ENCODE peak calls at places on chromosomes 7 and 10, in eight cellular contexts. One of them, this sample, is unnamed. For H3K4me1, the result is how much of the 10 kb centered on the place peaks cover.

GRCh38 chr10:114239994-114240345 is 916 bp downstream of the VWA2 start:
- DNase-seq in heart right ventricle: no peak
- DNase-seq in lower lobe of right lung: no peak
- DNase-seq in right lobe of liver: no peak
- DNase-seq in effector memory CD4-positive, alpha-beta T cell: no peak
- DNase-seq in MM.1S: no peak
- DNase-seq in IMR-90: no peak
- DNase-seq in iPS DF 6.9: no peak
- DNase-seq in this sample: no peak

GRCh38 chr10:11689945-11690736 is 52.0 kb upstream of the ECHDC3 start:
- DNase-seq in IMR-90: no peak
- DNase-seq in MM.1S: no peak
- DNase-seq in right lobe of liver: no peak
- DNase-seq in lower lobe of right lung: no peak
- DNase-seq in effector memory CD4-positive, alpha-beta T cell: no peak
- DNase-seq in heart right ventricle: no peak
- DNase-seq in iPS DF 6.9: no peak
- DNase-seq in this sample: no peak

GRCh38 chr10:73731588-73732375 is 12.4 kb upstream of the SEC24C start:
- DNase-seq in MM.1S: no peak
- DNase-seq in lower lobe of right lung: no peak
- DNase-seq in iPS DF 6.9: no peak
- DNase-seq in IMR-90: no peak
- DNase-seq in right lobe of liver: no peak
- DNase-seq in effector memory CD4-positive, alpha-beta T cell: no peak
- DNase-seq in heart right ventricle: no peak
- DNase-seq in this sample: no peak

GRCh38 chr7:35253680-35254495 is at the start of gene TBX20:
- DNase-seq in IMR-90: peak
- DNase-seq in lower lobe of right lung: peak
- DNase-seq in iPS DF 6.9: no peak
- DNase-seq in effector memory CD4-positive, alpha-beta T cell: no peak
- DNase-seq in MM.1S: no peak
- DNase-seq in heart right ventricle: peak
- DNase-seq in right lobe of liver: peak
- DNase-seq in this sample: no peak

GRCh38 chr7:98802088-98802780 is 67.6 kb downstream of the TMEM130 start:
- DNase-seq in iPS DF 6.9: no peak
- DNase-seq in IMR-90: peak
- DNase-seq in heart right ventricle: peak
- DNase-seq in right lobe of liver: no peak
- DNase-seq in MM.1S: peak
- DNase-seq in lower lobe of right lung: no peak
- DNase-seq in effector memory CD4-positive, alpha-beta T cell: no peak
- DNase-seq in this sample: no peak

GRCh38 chr7:1354661-1355567 is 104.4 kb downstream of the MICALL2 start:
- DNase-seq in heart right ventricle: no peak
- DNase-seq in effector memory CD4-positive, alpha-beta T cell: no peak
- DNase-seq in iPS DF 6.9: no peak
- DNase-seq in IMR-90: no peak
- DNase-seq in right lobe of liver: peak
- DNase-seq in MM.1S: no peak
- DNase-seq in lower lobe of right lung: peak
- DNase-seq in this sample: peak

GRCh38 chr7:38502289-38502688 is 128.9 kb downstream of the AMPH start:
- DNase-seq in effector memory CD4-positive, alpha-beta T cell: no peak
- DNase-seq in iPS DF 6.9: no peak
- DNase-seq in IMR-90: no peak
- DNase-seq in lower lobe of right lung: no peak
- DNase-seq in heart right ventricle: no peak
- DNase-seq in MM.1S: no peak
- DNase-seq in right lobe of liver: no peak
- DNase-seq in this sample: no peak

GRCh38 chr10:6009159-6009558 is 31.8 kb upstream of the IL15RA start:
- DNase-seq in iPS DF 6.9: no peak
- DNase-seq in IMR-90: peak
- DNase-seq in MM.1S: no peak
- DNase-seq in effector memory CD4-positive, alpha-beta T cell: no peak
- DNase-seq in right lobe of liver: no peak
- DNase-seq in lower lobe of right lung: no peak
- DNase-seq in heart right ventricle: no peak
- DNase-seq in this sample: no peak

GRCh38 chr10:58017719-58018367 is 249.9 kb downstream of the IPMK start:
- DNase-seq in right lobe of liver: no peak
- DNase-seq in effector memory CD4-positive, alpha-beta T cell: no peak
- DNase-seq in iPS DF 6.9: no peak
- DNase-seq in lower lobe of right lung: no peak
- DNase-seq in heart right ventricle: no peak
- DNase-seq in MM.1S: no peak
- DNase-seq in IMR-90: peak
- DNase-seq in this sample: no peak

GRCh38 chr7:29285451-29285807 is 90.9 kb downstream of the CHN2 start:
- DNase-seq in IMR-90: peak
- DNase-seq in right lobe of liver: no peak
- DNase-seq in lower lobe of right lung: no peak
- DNase-seq in iPS DF 6.9: no peak
- DNase-seq in heart right ventricle: no peak
- DNase-seq in effector memory CD4-positive, alpha-beta T cell: no peak
- DNase-seq in MM.1S: no peak
- DNase-seq in this sample: peak

GRCh38 chr7:77258014-77258413 is 58.4 kb upstream of the FGL2 start:
- DNase-seq in lower lobe of right lung: no peak
- DNase-seq in MM.1S: no peak
- DNase-seq in right lobe of liver: no peak
- DNase-seq in IMR-90: peak
- DNase-seq in iPS DF 6.9: no peak
- DNase-seq in effector memory CD4-positive, alpha-beta T cell: no peak
- DNase-seq in heart right ventricle: no peak
- DNase-seq in this sample: no peak

GRCh38 chr7:55052726-55053431 is 34.1 kb downstream of the EGFR start:
- DNase-seq in MM.1S: no peak
- DNase-seq in IMR-90: peak
- DNase-seq in right lobe of liver: no peak
- DNase-seq in effector memory CD4-positive, alpha-beta T cell: no peak
- DNase-seq in iPS DF 6.9: no peak
- DNase-seq in heart right ventricle: no peak
- DNase-seq in lower lobe of right lung: no peak
- DNase-seq in this sample: no peak
- H3K4me1 ChIP-seq in MM.1S: under half
- H3K4me1 ChIP-seq in IMR-90: half or more
- H3K4me1 ChIP-seq in right lobe of liver: under half
- H3K4me1 ChIP-seq in effector memory CD4-positive, alpha-beta T cell: under half
- H3K4me1 ChIP-seq in iPS DF 6.9: under half
- H3K4me1 ChIP-seq in heart right ventricle: under half
- H3K4me1 ChIP-seq in lower lobe of right lung: under half
- H3K4me1 ChIP-seq in this sample: under half

DNA sequence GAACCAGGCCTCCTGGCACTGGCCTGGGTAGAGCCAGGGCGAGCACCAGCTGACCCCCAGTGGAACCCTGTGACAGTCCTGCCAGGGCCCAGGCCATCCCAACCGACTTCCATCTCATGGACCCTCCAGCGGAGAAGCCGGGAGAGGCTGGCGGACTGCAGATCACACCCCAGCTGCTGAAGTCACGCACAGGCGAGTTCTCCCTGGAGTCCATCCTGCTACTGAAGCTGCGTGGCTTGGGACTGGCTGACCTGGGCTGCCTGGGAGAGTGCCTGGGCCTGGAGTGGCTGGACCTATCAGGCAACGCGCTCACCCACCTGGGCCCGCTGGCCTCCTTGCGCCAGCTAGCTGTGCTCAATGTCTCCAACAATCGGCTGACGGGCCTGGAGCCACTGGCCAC is 4.7 kb downstream of the RARRES2 start:
- DNase-seq in MM.1S: no peak
- DNase-seq in iPS DF 6.9: no peak
- DNase-seq in effector memory CD4-positive, alpha-beta T cell: no peak
- DNase-seq in right lobe of liver: no peak
- DNase-seq in IMR-90: no peak
- DNase-seq in lower lobe of right lung: no peak
- DNase-seq in heart right ventricle: no peak
- DNase-seq in this sample: no peak
- H3K4me1 ChIP-seq in MM.1S: under half
- H3K4me1 ChIP-seq in iPS DF 6.9: under half
- H3K4me1 ChIP-seq in effector memory CD4-positive, alpha-beta T cell: under half
- H3K4me1 ChIP-seq in right lobe of liver: under half
- H3K4me1 ChIP-seq in IMR-90: under half
- H3K4me1 ChIP-seq in lower lobe of right lung: under half
- H3K4me1 ChIP-seq in heart right ventricle: under half
- H3K4me1 ChIP-seq in this sample: under half

GRCh38 chr7:26155531-26156375 is 3.8 kb downstream of the NFE2L3 start:
- DNase-seq in iPS DF 6.9: no peak
- DNase-seq in heart right ventricle: no peak
- DNase-seq in lower lobe of right lung: no peak
- DNase-seq in right lobe of liver: no peak
- DNase-seq in IMR-90: peak
- DNase-seq in effector memory CD4-positive, alpha-beta T cell: no peak
- DNase-seq in MM.1S: no peak
- DNase-seq in this sample: no peak

GRCh38 chr7:26159243-26159642 is 7.2 kb downstream of the NFE2L3 start:
- DNase-seq in right lobe of liver: no peak
- DNase-seq in lower lobe of right lung: no peak
- DNase-seq in iPS DF 6.9: no peak
- DNase-seq in heart right ventricle: no peak
- DNase-seq in IMR-90: no peak
- DNase-seq in MM.1S: no peak
- DNase-seq in effector memory CD4-positive, alpha-beta T cell: no peak
- DNase-seq in this sample: no peak

GRCh38 chr7:26153823-26154783 is 2.1 kb downstream of the NFE2L3 start:
- DNase-seq in heart right ventricle: no peak
- DNase-seq in MM.1S: peak
- DNase-seq in lower lobe of right lung: no peak
- DNase-seq in right lobe of liver: no peak
- DNase-seq in iPS DF 6.9: peak
- DNase-seq in IMR-90: peak
- DNase-seq in effector memory CD4-positive, alpha-beta T cell: peak
- DNase-seq in this sample: no peak

GRCh38 chr7:26157520-26158105 is 5.6 kb downstream of the NFE2L3 start:
- DNase-seq in IMR-90: no peak
- DNase-seq in heart right ventricle: no peak
- DNase-seq in MM.1S: no peak
- DNase-seq in lower lobe of right lung: no peak
- DNase-seq in iPS DF 6.9: no peak
- DNase-seq in effector memory CD4-positive, alpha-beta T cell: no peak
- DNase-seq in right lobe of liver: no peak
- DNase-seq in this sample: no peak

DNA sequence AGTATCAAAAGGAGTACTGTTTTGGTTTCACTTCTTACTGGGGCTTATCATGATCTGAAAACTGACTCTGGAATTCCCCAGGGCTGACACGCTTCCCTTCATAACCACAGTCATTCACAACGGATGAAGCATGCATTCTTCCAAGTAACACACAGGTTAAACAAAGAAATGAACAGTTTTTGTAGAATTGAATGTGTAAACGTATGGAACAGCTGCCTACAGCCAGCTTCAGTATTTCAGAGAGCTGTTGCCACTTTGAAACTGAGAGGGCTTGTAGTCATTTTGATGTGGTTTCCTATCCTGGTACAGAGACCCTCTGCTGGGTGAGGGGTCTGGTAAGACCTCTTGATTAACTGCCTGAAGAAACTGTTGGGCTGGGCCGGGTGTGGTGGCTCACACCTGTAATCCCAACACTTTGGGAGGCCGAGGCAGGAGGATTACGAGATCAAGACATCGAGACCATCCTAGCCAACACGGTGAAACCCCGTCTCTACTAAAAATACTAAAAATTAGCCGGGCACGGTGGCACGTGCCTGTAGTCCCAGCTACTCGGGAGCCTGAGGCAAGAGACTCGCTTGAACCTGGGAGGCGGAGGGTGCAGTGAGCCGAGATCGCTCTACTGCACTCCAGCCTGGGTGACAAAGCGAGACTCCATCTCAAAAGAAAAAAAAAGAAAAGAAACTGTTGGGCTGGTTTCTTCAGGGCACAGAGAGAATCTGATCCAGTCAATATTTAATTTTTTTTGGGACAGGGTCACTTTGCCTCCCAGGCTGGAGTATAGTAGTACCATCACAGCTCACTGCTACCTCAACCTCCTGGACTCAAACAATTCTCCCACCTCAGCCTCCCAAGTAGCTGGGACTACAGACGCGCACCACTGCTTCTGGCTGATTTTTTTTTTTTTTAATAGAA is 4.7 kb downstream of the NFE2L3 start:
- DNase-seq in heart right ventricle: no peak
- DNase-seq in IMR-90: peak
- DNase-seq in right lobe of liver: no peak
- DNase-seq in lower lobe of right lung: no peak
- DNase-seq in effector memory CD4-positive, alpha-beta T cell: peak
- DNase-seq in MM.1S: peak
- DNase-seq in iPS DF 6.9: no peak
- DNase-seq in this sample: peak
- H3K4me1 ChIP-seq in heart right ventricle: under half
- H3K4me1 ChIP-seq in IMR-90: under half
- H3K4me1 ChIP-seq in right lobe of liver: under half
- H3K4me1 ChIP-seq in lower lobe of right lung: under half
- H3K4me1 ChIP-seq in effector memory CD4-positive, alpha-beta T cell: under half
- H3K4me1 ChIP-seq in MM.1S: under half
- H3K4me1 ChIP-seq in iPS DF 6.9: under half
- H3K4me1 ChIP-seq in this sample: half or more

GRCh38 chr10:68332259-68333057 is at the start of gene PBLD:
- DNase-seq in MM.1S: peak
- DNase-seq in effector memory CD4-positive, alpha-beta T cell: peak
- DNase-seq in iPS DF 6.9: no peak
- DNase-seq in right lobe of liver: peak
- DNase-seq in heart right ventricle: peak
- DNase-seq in IMR-90: peak
- DNase-seq in lower lobe of right lung: peak
- DNase-seq in this sample: peak

GRCh38 chr10:68333905-68334431 is 1.2 kb upstream of the PBLD start:
- DNase-seq in lower lobe of right lung: no peak
- DNase-seq in MM.1S: no peak
- DNase-seq in IMR-90: no peak
- DNase-seq in right lobe of liver: no peak
- DNase-seq in heart right ventricle: no peak
- DNase-seq in effector memory CD4-positive, alpha-beta T cell: no peak
- DNase-seq in iPS DF 6.9: no peak
- DNase-seq in this sample: no peak

GRCh38 chr10:68334672-68335467 is 2.1 kb upstream of the PBLD start:
- DNase-seq in lower lobe of right lung: no peak
- DNase-seq in MM.1S: no peak
- DNase-seq in heart right ventricle: no peak
- DNase-seq in right lobe of liver: no peak
- DNase-seq in effector memory CD4-positive, alpha-beta T cell: no peak
- DNase-seq in iPS DF 6.9: no peak
- DNase-seq in IMR-90: no peak
- DNase-seq in this sample: no peak

GRCh38 chr10:68333058-68333395 is 299 bp upstream of the PBLD start:
- DNase-seq in lower lobe of right lung: no peak
- DNase-seq in heart right ventricle: no peak
- DNase-seq in iPS DF 6.9: no peak
- DNase-seq in right lobe of liver: no peak
- DNase-seq in effector memory CD4-positive, alpha-beta T cell: no peak
- DNase-seq in MM.1S: no peak
- DNase-seq in IMR-90: peak
- DNase-seq in this sample: no peak

DNA sequence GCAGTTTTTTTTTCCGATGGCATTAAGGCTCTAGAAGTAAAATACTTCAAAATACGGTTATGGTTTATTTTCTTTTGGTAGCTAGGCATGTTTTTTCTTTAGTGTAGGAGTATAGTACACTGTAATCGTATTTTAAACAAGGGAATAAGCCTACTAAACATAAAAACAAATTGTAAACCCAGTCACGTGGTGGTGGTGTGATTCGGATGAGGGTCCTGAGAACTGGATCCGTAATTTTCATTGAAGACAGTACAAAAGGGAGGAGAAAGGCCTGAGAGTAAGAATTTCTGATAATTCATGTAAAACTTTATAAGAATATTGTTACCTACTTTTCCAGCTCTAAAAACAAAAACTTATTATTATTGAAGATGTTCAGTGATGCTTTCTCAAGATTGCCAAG is 724 bp upstream of the PBLD start:
- DNase-seq in right lobe of liver: no peak
- DNase-seq in iPS DF 6.9: no peak
- DNase-seq in effector memory CD4-positive, alpha-beta T cell: no peak
- DNase-seq in heart right ventricle: no peak
- DNase-seq in lower lobe of right lung: no peak
- DNase-seq in MM.1S: no peak
- DNase-seq in IMR-90: no peak
- DNase-seq in this sample: no peak
- H3K4me1 ChIP-seq in right lobe of liver: under half
- H3K4me1 ChIP-seq in iPS DF 6.9: under half
- H3K4me1 ChIP-seq in effector memory CD4-positive, alpha-beta T cell: under half
- H3K4me1 ChIP-seq in heart right ventricle: under half
- H3K4me1 ChIP-seq in lower lobe of right lung: half or more
- H3K4me1 ChIP-seq in MM.1S: under half
- H3K4me1 ChIP-seq in IMR-90: under half
- H3K4me1 ChIP-seq in this sample: under half